ENCODE peak calls at places on chromosomes 16 and 17, in seven cellular contexts. I is effector memory CD8-positive, alpha-beta T cell; X is astrocyte of the hippocampus; C is stimulated activated CD4-positive, alpha-beta T cell treated with anti-CD3 and anti-CD28 coated beads, TNF-alpha, amount 100 ng/mL, for 1 hour; R is Kasumi-1; T is COR-L47; J is stimulated activated naive CD8-positive, alpha-beta T cell treated with anti-CD3 and anti-CD28 coated beads, Interleukin-15, amount 100 ng/mL, for 72 hours. S is an unnamed sample.

GRCh38 chr17:31490019-31490383 is 98.5 kb downstream of the RAB11FIP4 start:
- DNase-seq in X (no peak), I (no peak), C (no peak), J (no peak), R (no peak), T (no peak), S (no peak)

GRCh38 chr17:78597923-78598545 is 20.8 kb upstream of the DNAH17 start:
- DNase-seq in I (no peak), C (no peak), J (no peak), T (no peak), X (no peak), R (no peak), S (no peak)

GRCh38 chr16:70696952-70697600 is 11.2 kb upstream of the MTSS2 start:
- DNase-seq in T (no peak), R (peak), X (no peak), J (peak), C (no peak), I (no peak), S (no peak)

GRCh38 chr17:16872836-16873653 is 98.9 kb downstream of the TNFRSF13B start:
- DNase-seq in J (peak), R (no peak), T (peak), C (no peak), I (peak), X (no peak), S (no peak)

GRCh38 chr17:1087381-1088241 is 90.7 kb downstream of the TIMM22 start:
- DNase-seq in C (no peak), I (no peak), T (peak), R (no peak), J (no peak), X (peak), S (peak)

GRCh38 chr17:21460358-21460757 is 84.2 kb downstream of the KCNJ12 start:
- DNase-seq in J (no peak), X (peak), R (no peak), C (no peak), T (no peak), I (no peak), S (no peak)

GRCh38 chr16:48542020-48542473 is 67.9 kb downstream of the N4BP1 start:
- DNase-seq in T (peak), I (no peak), C (no peak), X (peak), J (no peak), R (peak), S (no peak)

GRCh38 chr17:10521949-10522348 is 3.6 kb upstream of the MYH1 start:
- DNase-seq in C (no peak), X (no peak), T (no peak), I (no peak), R (no peak), J (no peak), S (no peak)

GRCh38 chr16:2088192-2088631 is 40.4 kb downstream of the TSC2 start:
- DNase-seq in J (no peak), C (no peak), T (no peak), R (no peak), X (no peak), I (no peak), S (no peak)

GRCh38 chr16:71179569-71179968 is 51.0 kb downstream of the HYDIN start:
- DNase-seq in X (no peak), J (no peak), T (no peak), C (no peak), R (no peak), I (no peak), S (no peak)

GRCh38 chr16:49811630-49812334 is 44.1 kb downstream of the ZNF423 start:
- DNase-seq in X (peak), J (no peak), C (no peak), T (no peak), I (no peak), R (no peak), S (peak)

GRCh38 chr16:84110527-84110926 is 6.2 kb downstream of the MBTPS1 start:
- DNase-seq in R (no peak), X (no peak), C (no peak), T (no peak), J (no peak), I (no peak), S (no peak)

GRCh38 chr16:66069576-66069975 is 296.9 kb upstream of the CDH5 start:
- DNase-seq in I (no peak), C (no peak), T (no peak), R (no peak), X (no peak), J (no peak), S (no peak)

GRCh38 chr17:42068979-42069378 is 18.6 kb upstream of the C17orf113 start:
- DNase-seq in R (no peak), C (no peak), J (no peak), T (no peak), I (no peak), X (no peak), S (no peak)

GRCh38 chr17:29168079-29168758 is 12.0 kb downstream of the MYO18A start:
- DNase-seq in C (no peak), J (no peak), X (no peak), I (no peak), R (no peak), T (no peak), S (no peak)

GRCh38 chr16:71230122-71230845 is at the start of gene HYDIN:
- DNase-seq in T (peak), J (no peak), C (no peak), I (no peak), X (peak), R (no peak), S (peak)

GRCh38 chr17:62794666-62794971 is 13.5 kb downstream of the MARCHF10 start:
- DNase-seq in T (no peak), X (no peak), I (no peak), J (no peak), R (no peak), C (no peak), S (no peak)

GRCh38 chr17:50175035-50175788 is 9.4 kb downstream of the SGCA start:
- DNase-seq in J (no peak), T (no peak), C (no peak), X (no peak), R (no peak), I (no peak), S (no peak)

S was measured in caudate nucleus.